ENCODE peak calls at places on chromosome 17, in eight cellular contexts. One of them, this sample, is unnamed.

GRCh38 chr17:42065201-42065600 is 14.8 kb upstream of the C17orf113 start:
- DNase-seq in heart right ventricle: no peak
- DNase-seq in upper lobe of left lung: no peak
- DNase-seq in OCI-LY7: no peak
- DNase-seq in endodermal cell: no peak
- DNase-seq in lower lobe of right lung: no peak
- DNase-seq in tibial artery: no peak
- DNase-seq in psoas muscle: no peak
- DNase-seq in this sample: no peak

GRCh38 chr17:77019955-77020379 is 120.8 kb upstream of the SEC14L1 start:
- DNase-seq in heart right ventricle: no peak
- DNase-seq in upper lobe of left lung: no peak
- DNase-seq in OCI-LY7: no peak
- DNase-seq in endodermal cell: peak; percentile 78
- DNase-seq in lower lobe of right lung: no peak
- DNase-seq in tibial artery: no peak
- DNase-seq in psoas muscle: no peak
- DNase-seq in this sample: no peak

GRCh38 chr17:65278050-65278819 is 141.1 kb downstream of the RGS9 start:
- DNase-seq in heart right ventricle: peak; percentile 16
- DNase-seq in upper lobe of left lung: peak; percentile 33
- DNase-seq in OCI-LY7: peak; percentile 6
- DNase-seq in endodermal cell: peak; percentile 96
- DNase-seq in lower lobe of right lung: peak; percentile 50
- DNase-seq in tibial artery: no peak
- DNase-seq in psoas muscle: no peak
- DNase-seq in this sample: no peak

GRCh38 chr17:73585583-73585982 is 58.7 kb downstream of the SDK2 start:
- DNase-seq in heart right ventricle: no peak
- DNase-seq in upper lobe of left lung: no peak
- DNase-seq in OCI-LY7: peak; percentile 78
- DNase-seq in endodermal cell: peak; percentile 76
- DNase-seq in lower lobe of right lung: no peak
- DNase-seq in tibial artery: no peak
- DNase-seq in psoas muscle: no peak
- DNase-seq in this sample: no peak

GRCh38 chr17:59372138-59372751 is 40.8 kb downstream of the YPEL2 start:
- DNase-seq in heart right ventricle: no peak
- DNase-seq in upper lobe of left lung: peak; percentile 63
- DNase-seq in OCI-LY7: peak; percentile 71
- DNase-seq in endodermal cell: no peak
- DNase-seq in lower lobe of right lung: no peak
- DNase-seq in tibial artery: peak; percentile 76
- DNase-seq in psoas muscle: no peak
- DNase-seq in this sample: peak; percentile 87

GRCh38 chr17:12406623-12407228 is 259.0 kb upstream of the MYOCD start:
- DNase-seq in heart right ventricle: no peak
- DNase-seq in upper lobe of left lung: no peak
- DNase-seq in OCI-LY7: no peak
- DNase-seq in endodermal cell: peak; percentile 68
- DNase-seq in lower lobe of right lung: no peak
- DNase-seq in tibial artery: no peak
- DNase-seq in psoas muscle: no peak
- DNase-seq in this sample: no peak

GRCh38 chr17:29145289-29146058 is 34.7 kb downstream of the MYO18A start:
- DNase-seq in heart right ventricle: peak; percentile 56
- DNase-seq in upper lobe of left lung: peak; percentile 91
- DNase-seq in OCI-LY7: peak; percentile 83
- DNase-seq in endodermal cell: peak; percentile 92
- DNase-seq in lower lobe of right lung: peak; percentile 83
- DNase-seq in tibial artery: peak; percentile 61
- DNase-seq in psoas muscle: peak; percentile 76
- DNase-seq in this sample: no peak

GRCh38 chr17:77768475-77768874 is 190.0 kb upstream of the TNRC6C start:
- DNase-seq in heart right ventricle: no peak
- DNase-seq in upper lobe of left lung: no peak
- DNase-seq in OCI-LY7: no peak
- DNase-seq in endodermal cell: no peak
- DNase-seq in lower lobe of right lung: no peak
- DNase-seq in tibial artery: no peak
- DNase-seq in psoas muscle: no peak
- DNase-seq in this sample: no peak

GRCh38 chr17:77146882-77147281 is 6.1 kb downstream of the SEC14L1 start:
- DNase-seq in heart right ventricle: peak; percentile 35
- DNase-seq in upper lobe of left lung: peak; percentile 76
- DNase-seq in OCI-LY7: peak; percentile 81
- DNase-seq in endodermal cell: peak; percentile 72
- DNase-seq in lower lobe of right lung: peak; percentile 80
- DNase-seq in tibial artery: no peak
- DNase-seq in psoas muscle: no peak
- DNase-seq in this sample: no peak

GRCh38 chr17:7336240-7337175 is at the start of gene ACAP1:
- DNase-seq in heart right ventricle: no peak
- DNase-seq in upper lobe of left lung: peak; percentile 77
- DNase-seq in OCI-LY7: peak; percentile 81
- DNase-seq in endodermal cell: peak; percentile 94
- DNase-seq in lower lobe of right lung: peak; percentile 71
- DNase-seq in tibial artery: no peak
- DNase-seq in psoas muscle: no peak
- DNase-seq in this sample: no peak

GRCh38 chr17:7334938-7335538 is 1.3 kb upstream of the ACAP1 start:
- DNase-seq in heart right ventricle: no peak
- DNase-seq in upper lobe of left lung: no peak
- DNase-seq in OCI-LY7: no peak
- DNase-seq in endodermal cell: no peak
- DNase-seq in lower lobe of right lung: no peak
- DNase-seq in tibial artery: no peak
- DNase-seq in psoas muscle: no peak
- DNase-seq in this sample: no peak

GRCh38 chr17:7341842-7342241 is 5.5 kb downstream of the ACAP1 start:
- DNase-seq in heart right ventricle: no peak
- DNase-seq in upper lobe of left lung: no peak
- DNase-seq in OCI-LY7: no peak
- DNase-seq in endodermal cell: no peak
- DNase-seq in lower lobe of right lung: no peak
- DNase-seq in tibial artery: no peak
- DNase-seq in psoas muscle: no peak
- DNase-seq in this sample: no peak

GRCh38 chr17:7343250-7343649 is 6.9 kb downstream of the ACAP1 start:
- DNase-seq in heart right ventricle: no peak
- DNase-seq in upper lobe of left lung: no peak
- DNase-seq in OCI-LY7: no peak
- DNase-seq in endodermal cell: no peak
- DNase-seq in lower lobe of right lung: no peak
- DNase-seq in tibial artery: no peak
- DNase-seq in psoas muscle: no peak
- DNase-seq in this sample: no peak

DNA sequence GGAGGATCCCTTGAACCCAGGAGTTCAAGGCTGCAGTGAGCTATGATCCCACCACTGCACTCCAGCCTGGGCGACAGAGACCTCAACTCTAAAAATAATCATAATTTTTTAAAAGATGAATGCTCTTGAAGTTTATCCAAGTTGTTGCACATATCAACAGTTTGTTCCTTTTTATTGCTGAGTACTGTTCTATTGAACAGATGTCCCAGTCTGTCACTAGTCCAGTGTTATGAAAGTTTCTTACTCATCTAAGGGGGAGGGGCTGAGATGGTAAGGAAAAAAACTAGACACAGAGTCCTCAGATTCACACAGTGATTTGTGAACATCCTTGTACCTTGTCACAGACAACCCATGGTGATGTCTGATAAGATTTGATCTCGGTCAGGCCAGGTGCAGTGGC is 3.9 kb downstream of the ACAP1 start:
- DNase-seq in heart right ventricle: no peak
- DNase-seq in upper lobe of left lung: no peak
- DNase-seq in OCI-LY7: no peak
- DNase-seq in endodermal cell: no peak
- DNase-seq in lower lobe of right lung: no peak
- DNase-seq in tibial artery: no peak
- DNase-seq in psoas muscle: no peak
- DNase-seq in this sample: no peak
- H3K4me3 ChIP-seq in heart right ventricle: no peak overlapping the region
- H3K4me3 ChIP-seq in upper lobe of left lung: no peak overlapping the region
- H3K4me3 ChIP-seq in OCI-LY7: no peak overlapping the region
- H3K4me3 ChIP-seq in endodermal cell: no peak overlapping the region
- H3K4me3 ChIP-seq in lower lobe of right lung: no peak overlapping the region
- H3K4me3 ChIP-seq in tibial artery: no peak overlapping the region
- H3K4me3 ChIP-seq in psoas muscle: no peak overlapping the region
- H3K4me3 ChIP-seq in this sample: no peak overlapping the region

DNA sequence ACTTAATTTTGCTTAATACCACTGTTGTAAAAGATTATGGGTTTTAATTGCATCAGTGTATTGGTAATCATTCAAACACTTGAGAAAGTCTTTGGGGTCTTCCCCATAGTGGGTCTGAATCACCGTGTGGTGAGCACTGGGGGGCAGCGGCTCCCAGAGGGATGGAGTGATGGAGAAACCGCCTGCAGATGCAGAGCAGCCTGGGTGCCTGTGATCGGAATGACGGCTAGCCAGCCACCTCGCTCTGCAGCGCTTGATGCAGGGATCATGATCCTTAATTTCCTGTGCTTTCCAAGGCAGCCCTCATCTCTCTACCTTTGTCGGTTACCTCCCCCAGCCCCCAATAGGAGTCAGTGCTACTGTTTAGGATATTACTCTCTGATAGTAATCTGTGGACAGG is 135.5 kb downstream of the MSI2 start:
- DNase-seq in heart right ventricle: no peak
- DNase-seq in upper lobe of left lung: no peak
- DNase-seq in OCI-LY7: no peak
- DNase-seq in endodermal cell: no peak
- DNase-seq in lower lobe of right lung: no peak
- DNase-seq in tibial artery: no peak
- DNase-seq in psoas muscle: no peak
- DNase-seq in this sample: no peak
- TF ChIP-seq CTCF in heart right ventricle: no peak
- TF ChIP-seq CTCF in upper lobe of left lung: no peak
- TF ChIP-seq CTCF in OCI-LY7: no peak
- TF ChIP-seq CTCF in endodermal cell: no peak
- TF ChIP-seq CTCF in lower lobe of right lung: no peak
- TF ChIP-seq CTCF in tibial artery: no peak
- TF ChIP-seq CTCF in psoas muscle: no peak
- TF ChIP-seq CTCF in this sample: no peak

DNA sequence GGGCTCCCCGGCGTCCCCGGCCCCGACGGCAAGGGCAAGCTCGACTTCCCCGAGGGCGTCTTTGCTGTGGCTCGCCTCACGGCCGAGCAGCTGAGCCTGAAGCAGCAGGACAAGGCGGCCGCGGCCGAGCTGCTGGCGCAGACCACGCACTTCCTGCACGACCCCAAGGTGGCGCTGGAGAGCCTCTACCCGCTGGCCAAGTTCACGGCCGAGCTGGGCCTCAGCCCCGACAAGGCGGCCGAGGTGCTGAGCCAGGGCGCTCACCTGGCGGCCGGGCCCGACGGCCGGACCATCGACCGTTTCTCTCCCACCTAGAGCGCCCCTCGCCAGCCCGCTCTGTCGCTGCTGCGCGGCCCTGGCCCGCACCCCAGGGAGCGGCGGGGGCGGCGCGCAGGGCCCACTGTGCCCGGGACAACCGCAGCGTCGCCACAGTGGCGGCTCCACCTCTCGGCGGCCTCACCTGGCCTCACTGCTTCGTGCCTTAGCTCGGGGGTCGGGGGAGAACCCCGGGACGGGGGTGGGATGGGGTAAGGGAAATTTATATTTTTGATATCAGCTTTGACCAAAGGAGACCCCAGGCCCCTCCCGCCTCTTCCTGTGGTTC is 3.7 kb downstream of the HIC1 start:
- DNase-seq in heart right ventricle: peak; percentile 87
- DNase-seq in upper lobe of left lung: peak; percentile 90
- DNase-seq in OCI-LY7: peak; percentile 57
- DNase-seq in endodermal cell: peak; percentile 96
- DNase-seq in lower lobe of right lung: peak; percentile 91
- DNase-seq in tibial artery: peak; percentile 57
- DNase-seq in psoas muscle: peak; percentile 86
- DNase-seq in this sample: no peak
- H3K27ac ChIP-seq in heart right ventricle: peak overlapping the region; percentile 96
- H3K27ac ChIP-seq in upper lobe of left lung: peak overlapping the region; percentile 80
- H3K27ac ChIP-seq in OCI-LY7: no peak overlapping the region
- H3K27ac ChIP-seq in endodermal cell: no peak overlapping the region
- H3K27ac ChIP-seq in lower lobe of right lung: peak overlapping the region; percentile 87
- H3K27ac ChIP-seq in tibial artery: peak overlapping the region; percentile 32
- H3K27ac ChIP-seq in psoas muscle: peak overlapping the region; percentile 62
- H3K27ac ChIP-seq in this sample: peak overlapping the region; percentile 88

GRCh38 chr17:37821025-37821713 is 76.3 kb upstream of the HNF1B start:
- DNase-seq in heart right ventricle: no peak
- DNase-seq in upper lobe of left lung: no peak
- DNase-seq in OCI-LY7: no peak
- DNase-seq in endodermal cell: peak; percentile 31
- DNase-seq in lower lobe of right lung: no peak
- DNase-seq in tibial artery: no peak
- DNase-seq in psoas muscle: no peak
- DNase-seq in this sample: no peak

GRCh38 chr17:37816951-37817350 is 72.1 kb upstream of the HNF1B start:
- DNase-seq in heart right ventricle: no peak
- DNase-seq in upper lobe of left lung: no peak
- DNase-seq in OCI-LY7: no peak
- DNase-seq in endodermal cell: peak; percentile 38
- DNase-seq in lower lobe of right lung: no peak
- DNase-seq in tibial artery: no peak
- DNase-seq in psoas muscle: no peak
- DNase-seq in this sample: no peak

GRCh38 chr17:37824534-37825485 is 80.0 kb upstream of the HNF1B start:
- DNase-seq in heart right ventricle: no peak
- DNase-seq in upper lobe of left lung: no peak
- DNase-seq in OCI-LY7: peak; percentile 57
- DNase-seq in endodermal cell: peak; percentile 94
- DNase-seq in lower lobe of right lung: no peak
- DNase-seq in tibial artery: no peak
- DNase-seq in psoas muscle: no peak
- DNase-seq in this sample: no peak

GRCh38 chr17:37818689-37819088 is 73.8 kb upstream of the HNF1B start:
- DNase-seq in heart right ventricle: no peak
- DNase-seq in upper lobe of left lung: peak; percentile 73
- DNase-seq in OCI-LY7: no peak
- DNase-seq in endodermal cell: peak; percentile 67
- DNase-seq in lower lobe of right lung: peak; percentile 60
- DNase-seq in tibial artery: no peak
- DNase-seq in psoas muscle: no peak
- DNase-seq in this sample: no peak

GRCh38 chr17:37820313-37821024 is 75.6 kb upstream of the HNF1B start:
- DNase-seq in heart right ventricle: no peak
- DNase-seq in upper lobe of left lung: no peak
- DNase-seq in OCI-LY7: peak; percentile 80
- DNase-seq in endodermal cell: peak; percentile 36
- DNase-seq in lower lobe of right lung: no peak
- DNase-seq in tibial artery: no peak
- DNase-seq in psoas muscle: no peak
- DNase-seq in this sample: no peak
- H3K4me3 ChIP-seq in heart right ventricle: no peak overlapping the region
- H3K4me3 ChIP-seq in upper lobe of left lung: no peak overlapping the region
- H3K4me3 ChIP-seq in OCI-LY7: peak overlapping the region; percentile 45
- H3K4me3 ChIP-seq in endodermal cell: no peak overlapping the region
- H3K4me3 ChIP-seq in lower lobe of right lung: no peak overlapping the region
- H3K4me3 ChIP-seq in tibial artery: no peak overlapping the region
- H3K4me3 ChIP-seq in psoas muscle: no peak overlapping the region
- H3K4me3 ChIP-seq in this sample: no peak overlapping the region

GRCh38 chr17:72416054-72416691 is 295.4 kb downstream of the SOX9 start:
- DNase-seq in heart right ventricle: no peak
- DNase-seq in upper lobe of left lung: no peak
- DNase-seq in OCI-LY7: no peak
- DNase-seq in endodermal cell: no peak
- DNase-seq in lower lobe of right lung: no peak
- DNase-seq in tibial artery: no peak
- DNase-seq in psoas muscle: no peak
- DNase-seq in this sample: no peak
- TF ChIP-seq CTCF in heart right ventricle: no peak
- TF ChIP-seq CTCF in upper lobe of left lung: no peak
- TF ChIP-seq CTCF in OCI-LY7: no peak
- TF ChIP-seq CTCF in endodermal cell: no peak
- TF ChIP-seq CTCF in lower lobe of right lung: no peak
- TF ChIP-seq CTCF in tibial artery: no peak
- TF ChIP-seq CTCF in psoas muscle: no peak
- TF ChIP-seq CTCF in this sample: no peak

GRCh38 chr17:17466511-17466910 is 10.3 kb upstream of the MED9 start:
- DNase-seq in heart right ventricle: no peak
- DNase-seq in upper lobe of left lung: no peak
- DNase-seq in OCI-LY7: no peak
- DNase-seq in endodermal cell: no peak
- DNase-seq in lower lobe of right lung: no peak
- DNase-seq in tibial artery: no peak
- DNase-seq in psoas muscle: no peak
- DNase-seq in this sample: no peak
- H3K27ac ChIP-seq in heart right ventricle: no peak overlapping the region
- H3K27ac ChIP-seq in upper lobe of left lung: no peak overlapping the region
- H3K27ac ChIP-seq in OCI-LY7: no peak overlapping the region
- H3K27ac ChIP-seq in endodermal cell: no peak overlapping the region
- H3K27ac ChIP-seq in lower lobe of right lung: no peak overlapping the region
- H3K27ac ChIP-seq in tibial artery: no peak overlapping the region
- H3K27ac ChIP-seq in psoas muscle: no peak overlapping the region
- H3K27ac ChIP-seq in this sample: no peak overlapping the region